ENCODE peak calls at places on chromosomes 13 and 19, in nine cellular contexts. P, G, Y, S, C, O, D, N and Q are unnamed samples.

GRCh38 chr19:33502991-33503790 is 18.4 kb downstream of the PEPD start:
- DNase-seq in P (no peak), G (no peak), Y (no peak), S (no peak), C (no peak), O (no peak), D (no peak), N (no peak), Q (no peak)

GRCh38 chr19:8832132-8833021 is at the start of the genes MBD3L1 and ZNF558:
- DNase-seq in P (peak; percentile 98), G (peak; percentile 94), Y (peak; percentile 99), S (peak; percentile 95), C (peak; percentile 99), O (peak; percentile 100), D (peak; percentile 92), N (peak; percentile 86), Q (peak; percentile 100)

GRCh38 chr13:67229438-67230242 is 496 bp downstream of the PCDH9 start:
- DNase-seq in P (no peak), G (no peak), Y (peak; percentile 4), S (no peak), C (no peak), O (no peak), D (no peak), N (peak; percentile 69), Q (no peak)

GRCh38 chr19:29579308-29579910 is 26.7 kb upstream of the POP4 start:
- DNase-seq in P (no peak), G (no peak), Y (no peak), S (no peak), C (no peak), O (no peak), D (no peak), N (no peak), Q (no peak)

GRCh38 chr13:59742467-59742866 is 421.3 kb downstream of the DIAPH3 start:
- DNase-seq in P (no peak), G (no peak), Y (no peak), S (no peak), C (no peak), O (no peak), D (no peak), N (no peak), Q (no peak)

GRCh38 chr13:110911880-110912279 is 3.0 kb downstream of the ANKRD10 start:
- DNase-seq in P (no peak), G (no peak), Y (no peak), S (peak; percentile 85), C (no peak), O (no peak), D (no peak), N (no peak), Q (no peak)

GRCh38 chr19:19053508-19054314 is 10.1 kb upstream of the SLC25A42 start:
- DNase-seq in P (peak; percentile 61), G (peak; percentile 7), Y (peak; percentile 67), S (no peak), C (peak; percentile 32), O (peak; percentile 62), D (no peak), N (no peak), Q (no peak)

GRCh38 chr19:46634656-46635218 is 1.3 kb downstream of the GNG8 start:
- DNase-seq in P (no peak), G (no peak), Y (peak; percentile 55), S (no peak), C (no peak), O (no peak), D (no peak), N (peak; percentile 21), Q (no peak)

GRCh38 chr19:13842294-13843103 is 34.4 kb upstream of the NANOS3 start:
- DNase-seq in P (no peak), G (peak; percentile 43), Y (peak; percentile 71), S (peak; percentile 83), C (peak; percentile 72), O (peak; percentile 70), D (no peak), N (no peak), Q (peak; percentile 55)

GRCh38 chr13:43300817-43301216 is 277.4 kb downstream of the DNAJC15 start:
- DNase-seq in P (no peak), G (no peak), Y (no peak), S (no peak), C (no peak), O (no peak), D (no peak), N (no peak), Q (no peak)

GRCh38 chr13:64428196-64428595 is 2801.9 kb downstream of the PCDH9 start:
- DNase-seq in P (no peak), G (no peak), Y (no peak), S (no peak), C (no peak), O (no peak), D (no peak), N (no peak), Q (no peak)

GRCh38 chr13:84097148-84097547 is 214.9 kb upstream of the SLITRK1 start:
- DNase-seq in P (no peak), G (no peak), Y (peak; percentile 11), S (no peak), C (no peak), O (no peak), D (no peak), N (no peak), Q (no peak)

GRCh38 chr13:111510502-111511218 is 190.2 kb downstream of the TEX29 start:
- DNase-seq in P (no peak), G (no peak), Y (no peak), S (no peak), C (no peak), O (no peak), D (no peak), N (no peak), Q (no peak)

GRCh38 chr19:47315125-47315821 is 5.6 kb downstream of the C5AR1 start:
- DNase-seq in P (no peak), G (peak; percentile 51), Y (peak; percentile 54), S (peak; percentile 92), C (no peak), O (no peak), D (no peak), N (no peak), Q (peak; percentile 70)

GRCh38 chr13:29573190-29573589 is 22.3 kb downstream of the SLC7A1 start:
- DNase-seq in P (peak; percentile 30), G (no peak), Y (no peak), S (no peak), C (no peak), O (no peak), D (no peak), N (no peak), Q (no peak)

GRCh38 chr13:102774210-102774560 is 599 bp upstream of the TEX30 start:
- DNase-seq in P (no peak), G (no peak), Y (peak; percentile 3), S (no peak), C (no peak), O (no peak), D (no peak), N (no peak), Q (peak; percentile 64)

GRCh38 chr19:1343026-1343425 is 40.7 kb upstream of the NDUFS7 start:
- DNase-seq in P (no peak), G (no peak), Y (no peak), S (no peak), C (no peak), O (no peak), D (no peak), N (no peak), Q (no peak)

GRCh38 chr13:48979892-48980291 is 4.2 kb downstream of the FNDC3A start:
- DNase-seq in P (no peak), G (no peak), Y (no peak), S (no peak), C (no peak), O (no peak), D (no peak), N (no peak), Q (no peak)

GRCh38 chr19:11418518-11419506 is at the start of gene RGL3:
- DNase-seq in P (peak; percentile 59), G (no peak), Y (no peak), S (no peak), C (no peak), O (no peak), D (no peak), N (peak; percentile 69), Q (peak; percentile 75)

GRCh38 chr19:6373813-6374108 is 1.2 kb downstream of the ALKBH7 start:
- DNase-seq in P (no peak), G (no peak), Y (no peak), S (no peak), C (no peak), O (no peak), D (no peak), N (no peak), Q (no peak)

GRCh38 chr13:96650301-96650886 is 343.9 kb downstream of the OXGR1 start:
- DNase-seq in P (no peak), G (peak; percentile 89), Y (no peak), S (peak; percentile 86), C (no peak), O (no peak), D (no peak), N (no peak), Q (no peak)

GRCh38 chr19:7238091-7238490 is 56.1 kb downstream of the INSR start:
- DNase-seq in P (no peak), G (no peak), Y (no peak), S (no peak), C (no peak), O (no peak), D (no peak), N (no peak), Q (no peak)

GRCh38 chr19:29263305-29264080 is 50.5 kb upstream of the UQCRFS1 start:
- DNase-seq in P (no peak), G (peak; percentile 12), Y (peak; percentile 68), S (peak; percentile 4), C (peak; percentile 15), O (peak; percentile 55), D (peak; percentile 61), N (peak; percentile 13), Q (no peak)

GRCh38 chr19:18259848-18260247 is 14.4 kb downstream of the IQCN start:
- DNase-seq in P (no peak), G (no peak), Y (no peak), S (no peak), C (no peak), O (no peak), D (no peak), N (no peak), Q (no peak)

GRCh38 chr13:48866204-48866603 is 109.5 kb upstream of the FNDC3A start:
- DNase-seq in P (no peak), G (no peak), Y (no peak), S (no peak), C (no peak), O (no peak), D (no peak), N (no peak), Q (no peak)

GRCh38 chr19:56877069-56877715 is 36.7 kb upstream of the PEG3 start:
- DNase-seq in P (no peak), G (no peak), Y (no peak), S (no peak), C (no peak), O (no peak), D (no peak), N (no peak), Q (no peak)

GRCh38 chr19:32458500-32459123 is 53.0 kb downstream of the DPY19L3 start:
- DNase-seq in P (no peak), G (no peak), Y (no peak), S (no peak), C (no peak), O (no peak), D (no peak), N (no peak), Q (no peak)

GRCh38 chr19:30602661-30603322 is 230.6 kb downstream of the ZNF536 start:
- DNase-seq in P (no peak), G (no peak), Y (no peak), S (no peak), C (no peak), O (no peak), D (no peak), N (no peak), Q (no peak)

GRCh38 chr13:100336795-100337516 is 248.1 kb downstream of the PCCA start:
- DNase-seq in P (no peak), G (no peak), Y (no peak), S (no peak), C (no peak), O (no peak), D (no peak), N (no peak), Q (no peak)

GRCh38 chr13:109968876-109969577 is 182.6 kb upstream of the IRS2 start:
- DNase-seq in P (no peak), G (no peak), Y (no peak), S (no peak), C (no peak), O (no peak), D (no peak), N (no peak), Q (no peak)

GRCh38 chr19:57434386-57435061 is 601 bp upstream of the ZNF749 start:
- DNase-seq in P (no peak), G (no peak), Y (no peak), S (no peak), C (no peak), O (no peak), D (no peak), N (no peak), Q (no peak)